ENCODE peak calls at places on chromosomes 2 and 18, in nine cellular contexts. Q, V, F, K, I, W, C, Z and X are unnamed samples.

GRCh38 chr2:138948070-138948539 is 167.9 kb upstream of the NXPH2 start:
- DNase-seq in Q (no peak), V (peak), F (peak), K (no peak), I (peak), W (no peak), C (no peak), Z (peak), X (no peak)

GRCh38 chr2:218516614-218517013 is 51.5 kb downstream of the USP37 start:
- DNase-seq in Q (no peak), V (no peak), F (peak), K (no peak), I (peak), W (peak), C (no peak), Z (peak), X (no peak)

GRCh38 chr2:143219266-143219665 is 90.0 kb downstream of the ARHGAP15 start:
- DNase-seq in Q (no peak), V (no peak), F (no peak), K (no peak), I (no peak), W (no peak), C (no peak), Z (no peak), X (no peak)

GRCh38 chr18:36406805-36407204 is 109.3 kb downstream of the FHOD3 start:
- DNase-seq in Q (no peak), V (no peak), F (no peak), K (no peak), I (no peak), W (no peak), C (no peak), Z (no peak), X (no peak)

GRCh38 chr2:227029706-227030105 is 134.3 kb downstream of the COL4A4 start:
- DNase-seq in Q (no peak), V (no peak), F (no peak), K (no peak), I (peak), W (no peak), C (no peak), Z (no peak), X (no peak)

GRCh38 chr2:58594762-58595161 is 353.6 kb upstream of the FANCL start:
- DNase-seq in Q (no peak), V (no peak), F (no peak), K (no peak), I (no peak), W (no peak), C (no peak), Z (no peak), X (no peak)

GRCh38 chr18:78765637-78766281 is 213.9 kb upstream of the SALL3 start:
- DNase-seq in Q (no peak), V (no peak), F (no peak), K (no peak), I (no peak), W (no peak), C (no peak), Z (no peak), X (no peak)

GRCh38 chr2:162196611-162197010 is 44.6 kb upstream of the GCG start:
- DNase-seq in Q (no peak), V (no peak), F (no peak), K (no peak), I (peak), W (no peak), C (no peak), Z (peak), X (no peak)

GRCh38 chr2:36389081-36389480 is 33.5 kb downstream of the CRIM1 start:
- DNase-seq in Q (no peak), V (no peak), F (no peak), K (no peak), I (peak), W (peak), C (no peak), Z (peak), X (no peak)

DNA sequence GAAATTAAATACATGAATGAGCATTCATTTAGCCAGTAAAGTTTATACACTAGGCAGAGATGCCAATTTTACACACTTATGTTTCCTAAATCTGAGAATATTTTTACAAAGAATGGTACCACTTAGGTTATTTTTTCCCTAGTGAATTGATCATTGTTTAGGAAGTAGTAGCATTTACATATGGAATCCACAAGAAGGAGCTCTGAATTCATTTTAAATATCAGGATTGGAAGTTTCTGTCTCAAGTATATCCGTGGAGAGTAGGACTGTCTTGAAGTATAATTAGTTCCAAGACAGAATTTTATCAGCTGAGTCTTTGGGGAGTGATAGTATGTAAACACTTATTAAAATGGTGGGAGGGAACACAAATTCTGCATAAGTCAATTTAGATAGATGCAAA is 82.2 kb upstream of the FAM98A start:
- DNase-seq in Q (no peak), V (no peak), F (no peak), K (no peak), I (no peak), W (peak), C (no peak), Z (peak), X (no peak)
- TF ChIP-seq CTCF in Q (peak), V (no peak), F (no peak), K (no peak), I (no peak), W (no peak), C (peak), Z (no peak), X (peak)

GRCh38 chr2:232523682-232524597 is 2.0 kb upstream of the CHRND start:
- DNase-seq in Q (peak), V (no peak), F (peak), K (peak), I (peak), W (peak), C (no peak), Z (peak), X (peak)
- TF ChIP-seq CTCF in Q (peak), V (no peak), F (peak), K (peak), I (peak), W (peak), C (no peak), Z (peak), X (peak)

GRCh38 chr2:141923657-141924056 is 207.2 kb downstream of the LRP1B start:
- DNase-seq in Q (no peak), V (no peak), F (no peak), K (no peak), I (no peak), W (no peak), C (no peak), Z (no peak), X (no peak)
- TF ChIP-seq CTCF in Q (no peak), V (no peak), F (no peak), K (no peak), I (no peak), W (no peak), C (no peak), Z (no peak), X (no peak)

DNA sequence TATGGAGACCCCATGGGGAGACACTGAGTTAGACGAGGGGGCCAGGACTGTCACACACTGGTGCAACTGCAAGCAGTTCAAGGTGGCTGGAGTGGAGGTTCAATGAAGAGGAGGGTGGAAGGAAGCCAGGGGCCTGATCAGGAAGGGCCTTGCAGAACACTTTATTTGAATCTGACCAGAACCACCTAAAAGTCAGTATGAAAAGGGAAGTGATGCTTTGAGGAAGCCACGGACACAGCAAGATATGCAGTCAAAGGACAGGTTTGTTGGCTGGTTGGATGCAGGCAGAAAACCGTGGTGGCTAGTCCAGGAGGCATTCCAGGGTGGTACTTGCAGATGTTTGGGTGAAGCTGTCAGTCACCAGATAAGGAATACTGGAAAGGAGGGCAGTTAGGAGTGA is 3.5 kb upstream of the FAM124B start:
- DNase-seq in Q (no peak), V (no peak), F (peak), K (no peak), I (no peak), W (no peak), C (no peak), Z (no peak), X (no peak)
- TF ChIP-seq CTCF in Q (no peak), V (no peak), F (no peak), K (no peak), I (no peak), W (no peak), C (no peak), Z (no peak), X (no peak)

GRCh38 chr2:54500404-54501147 is 44.4 kb downstream of the SPTBN1 start:
- DNase-seq in Q (no peak), V (no peak), F (no peak), K (no peak), I (no peak), W (no peak), C (no peak), Z (no peak), X (no peak)

GRCh38 chr2:54499666-54500065 is 43.5 kb downstream of the SPTBN1 start:
- DNase-seq in Q (no peak), V (peak), F (no peak), K (no peak), I (peak), W (no peak), C (no peak), Z (peak), X (no peak)

GRCh38 chr2:54494087-54494486 is 38.0 kb downstream of the SPTBN1 start:
- DNase-seq in Q (no peak), V (no peak), F (no peak), K (no peak), I (no peak), W (no peak), C (no peak), Z (no peak), X (no peak)

GRCh38 chr2:54496920-54497319 is 40.8 kb downstream of the SPTBN1 start:
- DNase-seq in Q (no peak), V (no peak), F (no peak), K (no peak), I (no peak), W (no peak), C (no peak), Z (no peak), X (no peak)

DNA sequence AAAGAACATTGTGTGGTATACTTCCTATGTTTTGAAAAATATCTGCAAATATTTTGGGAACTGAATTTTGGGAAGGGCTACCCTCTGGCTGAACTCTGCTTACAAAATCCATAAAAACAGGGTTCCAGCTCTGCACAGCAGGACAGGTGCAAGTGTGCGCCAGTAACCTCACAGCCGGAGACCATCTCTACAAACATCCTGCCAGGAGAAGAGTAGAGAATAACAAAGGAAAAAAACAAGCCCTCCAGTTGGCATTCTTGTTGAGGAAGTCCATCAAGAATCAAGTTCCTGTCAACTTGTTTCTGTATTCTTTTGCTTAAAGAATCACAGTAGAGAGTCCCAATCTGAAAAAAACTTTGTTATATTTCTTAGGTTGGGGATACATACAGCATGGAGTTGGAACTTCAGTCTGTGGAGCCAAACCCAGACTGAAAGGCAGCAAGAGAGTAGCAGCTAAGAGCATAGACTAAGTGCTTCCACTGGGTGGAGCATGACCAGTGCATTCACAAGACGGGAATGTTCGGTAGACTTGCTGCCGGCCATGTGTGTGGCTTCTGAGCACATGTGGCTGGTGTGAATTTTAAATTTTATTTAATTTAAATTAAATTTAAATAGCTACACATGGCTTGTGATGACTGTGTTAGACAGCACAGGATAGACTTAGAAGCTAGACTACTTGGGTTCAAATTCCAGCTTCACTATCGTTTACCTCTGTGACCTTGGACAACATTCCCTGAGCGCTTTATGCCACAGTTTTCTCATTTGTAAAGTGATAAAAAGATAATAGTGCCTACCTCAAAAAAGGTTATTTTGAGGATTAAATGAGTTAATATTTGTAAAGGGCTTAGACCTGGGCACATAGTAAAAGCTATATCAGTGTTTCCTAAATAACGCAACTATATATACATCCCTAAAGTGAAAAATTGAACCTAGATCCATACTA is 41.9 kb downstream of the SPTBN1 start:
- DNase-seq in Q (no peak), V (peak), F (peak), K (no peak), I (peak), W (peak), C (no peak), Z (peak), X (no peak)
- TF ChIP-seq CTCF in Q (peak), V (no peak), F (peak), K (no peak), I (peak), W (peak), C (peak), Z (peak), X (peak)